ENCODE peak calls at places on chromosomes 11 and 22, in nine cellular contexts. E is NCI-H146; O is T-helper 2 cell; F is stimulated activated CD4-positive, alpha-beta T cell treated with anti-CD3 and anti-CD28 coated beads, Interleukin-12 subunit alpha, Interleukin-12 subunit beta, amount 100 ng/mL, for 24 hours; T is activated CD4-positive, alpha-beta memory T cell treated with anti-CD3 and anti-CD28 coated beads, Interleukin-2, amount 10 ng/mL, durations not matched to agents 7 days and 5 days; U is astrocyte of the cerebellum; Z is Ammon's horn; S is HEK293T; Q is EH. P is an unnamed sample.

GRCh38 chr11:44992181-44992582 is 41.5 kb upstream of the TP53I11 start:
- DNase-seq in E (no peak), O (no peak), F (no peak), T (no peak), U (no peak), Z (no peak), S (no peak), Q (no peak), P (no peak)

GRCh38 chr22:46129390-46130041 is 20.8 kb upstream of the PPARA start:
- DNase-seq in E (no peak), O (no peak), F (no peak), T (no peak), U (no peak), Z (peak), S (no peak), Q (no peak), P (no peak)

GRCh38 chr11:32331098-32331497 is 104.2 kb downstream of the WT1 start:
- DNase-seq in E (no peak), O (no peak), F (no peak), T (no peak), U (peak), Z (no peak), S (no peak), Q (no peak), P (no peak)

GRCh38 chr11:110715541-110715940 is 3.3 kb upstream of the ARHGAP20 start:
- DNase-seq in E (no peak), O (no peak), F (no peak), T (no peak), U (no peak), Z (no peak), S (no peak), Q (peak), P (no peak)

GRCh38 chr11:46345131-46345597 is 2.1 kb upstream of the DGKZ start:
- DNase-seq in E (peak), O (no peak), F (no peak), T (peak), U (no peak), Z (no peak), S (no peak), Q (no peak), P (no peak)

GRCh38 chr11:10305262-10305963 is 540 bp downstream of the ADM start:
- DNase-seq in E (peak), O (no peak), F (no peak), T (peak), U (no peak), Z (no peak), S (peak), Q (peak), P (no peak)

GRCh38 chr11:3849297-3849874 is 6.1 kb upstream of the STIM1 start:
- DNase-seq in E (peak), O (no peak), F (no peak), T (peak), U (no peak), Z (no peak), S (peak), Q (peak), P (no peak)

GRCh38 chr11:110046759-110047386 is 46.3 kb upstream of the ZC3H12C start:
- DNase-seq in E (no peak), O (no peak), F (no peak), T (no peak), U (no peak), Z (no peak), S (no peak), Q (no peak), P (no peak)

GRCh38 chr11:125454047-125454446 is 42.0 kb downstream of the FEZ1 start:
- DNase-seq in E (no peak), O (no peak), F (no peak), T (no peak), U (no peak), Z (no peak), S (no peak), Q (no peak), P (no peak)

GRCh38 chr22:35352214-35353111 is 28.4 kb upstream of the HMOX1 start:
- DNase-seq in E (peak), O (peak), F (no peak), T (peak), U (no peak), Z (peak), S (no peak), Q (no peak), P (no peak)

GRCh38 chr22:31248138-31248745 is 36.1 kb downstream of the LIMK2 start:
- DNase-seq in E (no peak), O (peak), F (peak), T (peak), U (peak), Z (peak), S (peak), Q (peak), P (peak)

GRCh38 chr22:46726066-46726985 is 11.7 kb downstream of the CERK start:
- DNase-seq in E (peak), O (no peak), F (no peak), T (no peak), U (no peak), Z (no peak), S (no peak), Q (peak), P (no peak)

GRCh38 chr11:12274558-12275197 is 102.7 kb upstream of the PARVA start:
- DNase-seq in E (no peak), O (no peak), F (no peak), T (no peak), U (no peak), Z (no peak), S (no peak), Q (peak), P (no peak)